ENCODE peak calls at places on chromosomes 12 and 14, in eight cellular contexts. Y, L, V, P, U, D, F and H are unnamed samples.

GRCh38 chr14:64930085-64930843 is 12.3 kb downstream of the GPX2 start:
- DNase-seq in Y (no peak), L (no peak), V (no peak), P (no peak), U (no peak), D (no peak), F (no peak), H (no peak)

GRCh38 chr12:113684908-113685512 is 213.3 kb upstream of the LHX5 start:
- DNase-seq in Y (no peak), L (no peak), V (no peak), P (no peak), U (no peak), D (no peak), F (no peak), H (no peak)

GRCh38 chr12:50059440-50060119 is 2.2 kb downstream of the ASIC1 start:
- DNase-seq in Y (peak), L (no peak), V (no peak), P (no peak), U (no peak), D (peak), F (no peak), H (peak)

GRCh38 chr14:105525861-105526780 is at the start of gene TMEM121:
- DNase-seq in Y (no peak), L (peak), V (no peak), P (peak), U (peak), D (peak), F (peak), H (no peak)

GRCh38 chr12:72281145-72281544 is 9.0 kb downstream of the TRHDE start:
- DNase-seq in Y (no peak), L (no peak), V (no peak), P (no peak), U (no peak), D (no peak), F (no peak), H (no peak)

GRCh38 chr12:115297445-115297844 is 613.5 kb upstream of the TBX3 start:
- DNase-seq in Y (no peak), L (no peak), V (no peak), P (no peak), U (no peak), D (no peak), F (no peak), H (no peak)

GRCh38 chr14:105502446-105503295 is 11.6 kb downstream of the TEDC1 start:
- DNase-seq in Y (no peak), L (no peak), V (no peak), P (no peak), U (no peak), D (no peak), F (no peak), H (no peak)

GRCh38 chr12:109523504-109523903 is 46.1 kb downstream of the UBE3B start:
- DNase-seq in Y (no peak), L (no peak), V (no peak), P (no peak), U (no peak), D (no peak), F (no peak), H (peak)

GRCh38 chr12:70306676-70307075 is 59.4 kb upstream of the KCNMB4 start:
- DNase-seq in Y (no peak), L (no peak), V (no peak), P (no peak), U (no peak), D (no peak), F (no peak), H (no peak)

GRCh38 chr14:92557544-92557912 is 43.9 kb downstream of the RIN3 start:
- DNase-seq in Y (no peak), L (no peak), V (no peak), P (no peak), U (no peak), D (no peak), F (no peak), H (peak)

GRCh38 chr12:75550906-75551305 is 39.5 kb upstream of the KRR1 start:
- DNase-seq in Y (no peak), L (no peak), V (no peak), P (no peak), U (no peak), D (no peak), F (no peak), H (no peak)

GRCh38 chr14:65352964-65353530 is 59.5 kb upstream of the FUT8 start:
- DNase-seq in Y (no peak), L (no peak), V (no peak), P (peak), U (no peak), D (no peak), F (no peak), H (no peak)

GRCh38 chr14:50961606-50962259 is 17.4 kb upstream of the PYGL start:
- DNase-seq in Y (no peak), L (no peak), V (no peak), P (no peak), U (no peak), D (no peak), F (no peak), H (no peak)

GRCh38 chr14:93725002-93725582 is 63.2 kb downstream of the PRIMA1 start:
- DNase-seq in Y (no peak), L (no peak), V (no peak), P (no peak), U (no peak), D (no peak), F (no peak), H (no peak)

GRCh38 chr12:64457036-64457435 is 5.1 kb downstream of the TBK1 start:
- DNase-seq in Y (no peak), L (no peak), V (no peak), P (no peak), U (no peak), D (no peak), F (no peak), H (no peak)

GRCh38 chr14:104876251-104876699 is 11.2 kb downstream of the CEP170B start:
- DNase-seq in Y (no peak), L (no peak), V (no peak), P (no peak), U (no peak), D (peak), F (peak), H (no peak)

GRCh38 chr12:6205144-6205539 is 4.9 kb downstream of the CD9 start:
- DNase-seq in Y (no peak), L (peak), V (no peak), P (no peak), U (no peak), D (no peak), F (no peak), H (no peak)

GRCh38 chr12:109864916-109865315 is 15.4 kb downstream of the GLTP start:
- DNase-seq in Y (no peak), L (no peak), V (no peak), P (no peak), U (no peak), D (no peak), F (peak), H (no peak)

GRCh38 chr12:14450479-14450878 is 85.0 kb downstream of the ATF7IP start:
- DNase-seq in Y (no peak), L (no peak), V (no peak), P (no peak), U (no peak), D (no peak), F (no peak), H (no peak)

GRCh38 chr14:64726585-64726890 is 22.3 kb downstream of the PLEKHG3 start:
- DNase-seq in Y (no peak), L (peak), V (peak), P (peak), U (peak), D (no peak), F (no peak), H (peak)

GRCh38 chr14:39615352-39615751 is 183.1 kb upstream of the FBXO33 start:
- DNase-seq in Y (no peak), L (no peak), V (no peak), P (no peak), U (no peak), D (no peak), F (no peak), H (no peak)

GRCh38 chr12:129927316-129927900 is 23.6 kb upstream of the TMEM132D start:
- DNase-seq in Y (no peak), L (peak), V (no peak), P (no peak), U (no peak), D (no peak), F (no peak), H (no peak)

GRCh38 chr14:58171090-58171489 is 19.1 kb upstream of the ARMH4 start:
- DNase-seq in Y (no peak), L (peak), V (peak), P (peak), U (peak), D (peak), F (peak), H (peak)

GRCh38 chr12:27161458-27162228 is 79.3 kb upstream of the C12orf71 start:
- DNase-seq in Y (no peak), L (no peak), V (no peak), P (no peak), U (no peak), D (no peak), F (no peak), H (no peak)

GRCh38 chr14:69260246-69260978 is 454 bp downstream of the GALNT16 start:
- DNase-seq in Y (no peak), L (peak), V (no peak), P (no peak), U (no peak), D (peak), F (peak), H (no peak)

GRCh38 chr14:102095231-102095870 is 8.5 kb upstream of the HSP90AA1 start:
- DNase-seq in Y (no peak), L (no peak), V (no peak), P (no peak), U (no peak), D (no peak), F (no peak), H (no peak)

GRCh38 chr14:104143071-104143470 is 4.7 kb downstream of the KIF26A start:
- DNase-seq in Y (no peak), L (no peak), V (no peak), P (no peak), U (no peak), D (no peak), F (no peak), H (peak)

GRCh38 chr12:39230086-39230485 is 212.8 kb downstream of the KIF21A start:
- DNase-seq in Y (no peak), L (no peak), V (no peak), P (no peak), U (no peak), D (no peak), F (no peak), H (no peak)

GRCh38 chr12:32864731-32865130 is 31.8 kb downstream of the PKP2 start:
- DNase-seq in Y (no peak), L (no peak), V (no peak), P (no peak), U (no peak), D (no peak), F (no peak), H (no peak)

GRCh38 chr14:61388173-61388975 is 67.0 kb downstream of the PRKCH start:
- DNase-seq in Y (no peak), L (no peak), V (no peak), P (no peak), U (no peak), D (peak), F (peak), H (no peak)

GRCh38 chr14:51625170-51625569 is 26.5 kb upstream of the FRMD6 start:
- DNase-seq in Y (no peak), L (no peak), V (no peak), P (no peak), U (no peak), D (no peak), F (no peak), H (no peak)

GRCh38 chr12:132766380-132767085 is 4.9 kb upstream of the ANKLE2 start:
- DNase-seq in Y (no peak), L (no peak), V (peak), P (peak), U (no peak), D (no peak), F (no peak), H (peak)

GRCh38 chr12:56450241-56450640 is 1.0 kb upstream of the TIMELESS start:
- DNase-seq in Y (no peak), L (no peak), V (no peak), P (no peak), U (peak), D (no peak), F (no peak), H (no peak)

GRCh38 chr14:103072595-103073366 is 11.2 kb upstream of the LBHD2 start:
- DNase-seq in Y (no peak), L (no peak), V (peak), P (no peak), U (no peak), D (no peak), F (no peak), H (no peak)